ENCODE peak calls at places on chromosomes 13 and 19, in six cellular contexts. One of them, this sample, is unnamed.

GRCh38 chr19:57512845-57513244 is 13.1 kb downstream of the ZNF773 start:
- DNase-seq in uterus: no peak
- DNase-seq in thoracic aorta: no peak
- DNase-seq in fibroblast of the aortic adventitia: peak
- DNase-seq in pancreas: no peak
- DNase-seq in fibroblast of lung: peak
- DNase-seq in this sample: no peak

GRCh38 chr19:35963514-35963913 is 27.3 kb downstream of the LRFN3 start:
- DNase-seq in fibroblast of the aortic adventitia: peak
- DNase-seq in fibroblast of lung: peak
- DNase-seq in pancreas: peak
- DNase-seq in uterus: no peak
- DNase-seq in thoracic aorta: no peak
- DNase-seq in this sample: peak

GRCh38 chr19:19053508-19054314 is 10.1 kb upstream of the SLC25A42 start:
- DNase-seq in fibroblast of the aortic adventitia: peak
- DNase-seq in thoracic aorta: no peak
- DNase-seq in fibroblast of lung: peak
- DNase-seq in pancreas: peak
- DNase-seq in uterus: peak
- DNase-seq in this sample: peak

GRCh38 chr13:96967248-96967745 is 27.0 kb downstream of the OXGR1 start:
- DNase-seq in pancreas: no peak
- DNase-seq in thoracic aorta: no peak
- DNase-seq in fibroblast of the aortic adventitia: peak
- DNase-seq in fibroblast of lung: no peak
- DNase-seq in uterus: no peak
- DNase-seq in this sample: no peak

GRCh38 chr19:14673088-14673487 is 1.6 kb downstream of the ADGRE3 start:
- DNase-seq in thoracic aorta: no peak
- DNase-seq in pancreas: no peak
- DNase-seq in fibroblast of lung: no peak
- DNase-seq in fibroblast of the aortic adventitia: no peak
- DNase-seq in uterus: no peak
- DNase-seq in this sample: no peak

GRCh38 chr19:1062387-1063029 is 4.5 kb upstream of the ARHGAP45 start:
- DNase-seq in fibroblast of lung: no peak
- DNase-seq in pancreas: no peak
- DNase-seq in thoracic aorta: no peak
- DNase-seq in uterus: no peak
- DNase-seq in fibroblast of the aortic adventitia: no peak
- DNase-seq in this sample: no peak

GRCh38 chr19:47158879-47159509 is 28.4 kb downstream of the SAE1 start:
- DNase-seq in uterus: no peak
- DNase-seq in fibroblast of lung: no peak
- DNase-seq in pancreas: no peak
- DNase-seq in thoracic aorta: no peak
- DNase-seq in fibroblast of the aortic adventitia: no peak
- DNase-seq in this sample: no peak

GRCh38 chr13:45834411-45834994 is 17.1 kb downstream of the SIAH3 start:
- DNase-seq in thoracic aorta: no peak
- DNase-seq in fibroblast of lung: no peak
- DNase-seq in fibroblast of the aortic adventitia: no peak
- DNase-seq in uterus: no peak
- DNase-seq in pancreas: no peak
- DNase-seq in this sample: no peak

GRCh38 chr13:25135896-25136295 is 36.2 kb downstream of the AMER2 start:
- DNase-seq in uterus: no peak
- DNase-seq in thoracic aorta: no peak
- DNase-seq in fibroblast of the aortic adventitia: no peak
- DNase-seq in fibroblast of lung: no peak
- DNase-seq in pancreas: no peak
- DNase-seq in this sample: no peak

GRCh38 chr13:111049791-111050538 is 65.1 kb upstream of the ARHGEF7 start:
- DNase-seq in thoracic aorta: no peak
- DNase-seq in pancreas: peak
- DNase-seq in fibroblast of the aortic adventitia: peak
- DNase-seq in uterus: no peak
- DNase-seq in fibroblast of lung: peak
- DNase-seq in this sample: no peak

GRCh38 chr19:48955308-48955958 is 758 bp downstream of the BAX start:
- DNase-seq in pancreas: no peak
- DNase-seq in thoracic aorta: no peak
- DNase-seq in uterus: no peak
- DNase-seq in fibroblast of the aortic adventitia: no peak
- DNase-seq in fibroblast of lung: no peak
- DNase-seq in this sample: no peak

GRCh38 chr13:60329221-60329983 is 67.6 kb upstream of the TDRD3 start:
- DNase-seq in uterus: no peak
- DNase-seq in fibroblast of the aortic adventitia: peak
- DNase-seq in thoracic aorta: no peak
- DNase-seq in fibroblast of lung: peak
- DNase-seq in pancreas: peak
- DNase-seq in this sample: peak

GRCh38 chr13:71285700-71286099 is 581.3 kb downstream of the DACH1 start:
- DNase-seq in fibroblast of the aortic adventitia: no peak
- DNase-seq in pancreas: no peak
- DNase-seq in uterus: no peak
- DNase-seq in fibroblast of lung: no peak
- DNase-seq in thoracic aorta: no peak
- DNase-seq in this sample: no peak

GRCh38 chr19:45340232-45340898 is at the start of gene KLC3:
- DNase-seq in fibroblast of the aortic adventitia: no peak
- DNase-seq in pancreas: peak
- DNase-seq in thoracic aorta: no peak
- DNase-seq in fibroblast of lung: no peak
- DNase-seq in uterus: no peak
- DNase-seq in this sample: peak

GRCh38 chr13:73090116-73090811 is 31.5 kb downstream of the KLF5 start:
- DNase-seq in thoracic aorta: no peak
- DNase-seq in fibroblast of lung: peak
- DNase-seq in pancreas: no peak
- DNase-seq in fibroblast of the aortic adventitia: peak
- DNase-seq in uterus: no peak
- DNase-seq in this sample: peak

GRCh38 chr19:6481541-6482342 is at the start of gene DENND1C:
- DNase-seq in fibroblast of the aortic adventitia: no peak
- DNase-seq in fibroblast of lung: no peak
- DNase-seq in thoracic aorta: no peak
- DNase-seq in pancreas: no peak
- DNase-seq in uterus: no peak
- DNase-seq in this sample: no peak

GRCh38 chr13:95058680-95059079 is 242.6 kb downstream of the ABCC4 start:
- DNase-seq in uterus: no peak
- DNase-seq in fibroblast of lung: no peak
- DNase-seq in pancreas: no peak
- DNase-seq in fibroblast of the aortic adventitia: no peak
- DNase-seq in thoracic aorta: no peak
- DNase-seq in this sample: no peak

GRCh38 chr13:20998649-20999415 is 62.6 kb downstream of the LATS2 start:
- DNase-seq in pancreas: no peak
- DNase-seq in fibroblast of lung: no peak
- DNase-seq in uterus: no peak
- DNase-seq in fibroblast of the aortic adventitia: no peak
- DNase-seq in thoracic aorta: no peak
- DNase-seq in this sample: no peak

GRCh38 chr13:38862443-38862842 is 128.2 kb downstream of the STOML3 start:
- DNase-seq in pancreas: no peak
- DNase-seq in fibroblast of the aortic adventitia: no peak
- DNase-seq in thoracic aorta: no peak
- DNase-seq in uterus: no peak
- DNase-seq in fibroblast of lung: no peak
- DNase-seq in this sample: no peak

GRCh38 chr13:38868399-38868798 is 122.2 kb downstream of the STOML3 start:
- DNase-seq in thoracic aorta: no peak
- DNase-seq in pancreas: no peak
- DNase-seq in fibroblast of the aortic adventitia: no peak
- DNase-seq in fibroblast of lung: no peak
- DNase-seq in uterus: no peak
- DNase-seq in this sample: no peak

GRCh38 chr13:38863536-38863935 is 127.1 kb downstream of the STOML3 start:
- DNase-seq in fibroblast of the aortic adventitia: no peak
- DNase-seq in fibroblast of lung: no peak
- DNase-seq in pancreas: no peak
- DNase-seq in uterus: no peak
- DNase-seq in thoracic aorta: no peak
- DNase-seq in this sample: no peak

GRCh38 chr13:38868870-38869269 is 121.8 kb downstream of the STOML3 start:
- DNase-seq in uterus: no peak
- DNase-seq in fibroblast of lung: no peak
- DNase-seq in pancreas: no peak
- DNase-seq in fibroblast of the aortic adventitia: no peak
- DNase-seq in thoracic aorta: no peak
- DNase-seq in this sample: no peak

DNA sequence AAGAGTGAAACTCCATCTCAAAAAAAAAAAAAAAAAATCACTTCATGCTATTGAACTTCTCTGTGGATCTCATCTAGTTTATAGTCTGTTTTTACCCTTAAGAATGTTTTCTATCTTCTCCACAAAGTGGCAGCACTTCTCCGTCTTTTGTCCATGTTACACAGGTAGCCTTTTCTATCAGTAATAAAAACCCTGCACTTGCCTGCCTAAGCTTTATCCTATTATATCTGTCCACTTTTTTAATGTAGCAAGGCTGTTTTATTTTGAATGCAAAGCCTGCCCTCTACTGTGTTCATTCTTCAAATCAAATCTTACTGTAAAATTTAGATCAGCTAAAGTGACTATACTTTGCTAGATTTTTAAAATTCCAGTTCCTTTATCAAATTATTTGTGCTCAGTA is 124.0 kb downstream of the STOML3 start:
- DNase-seq in pancreas: no peak
- DNase-seq in fibroblast of the aortic adventitia: no peak
- DNase-seq in thoracic aorta: no peak
- DNase-seq in fibroblast of lung: no peak
- DNase-seq in uterus: no peak
- DNase-seq in this sample: no peak
- TF ChIP-seq CTCF in pancreas: no peak
- TF ChIP-seq CTCF in fibroblast of the aortic adventitia: no peak
- TF ChIP-seq CTCF in thoracic aorta: no peak
- TF ChIP-seq CTCF in fibroblast of lung: no peak
- TF ChIP-seq CTCF in uterus: no peak
- TF ChIP-seq CTCF in this sample: no peak

GRCh38 chr19:32296694-32297093 is 48.7 kb upstream of the ZNF507 start:
- DNase-seq in uterus: no peak
- DNase-seq in pancreas: no peak
- DNase-seq in fibroblast of the aortic adventitia: no peak
- DNase-seq in thoracic aorta: no peak
- DNase-seq in fibroblast of lung: no peak
- DNase-seq in this sample: no peak
- TF ChIP-seq CTCF in uterus: no peak
- TF ChIP-seq CTCF in pancreas: no peak
- TF ChIP-seq CTCF in fibroblast of the aortic adventitia: no peak
- TF ChIP-seq CTCF in thoracic aorta: no peak
- TF ChIP-seq CTCF in fibroblast of lung: no peak
- TF ChIP-seq CTCF in this sample: no peak

DNA sequence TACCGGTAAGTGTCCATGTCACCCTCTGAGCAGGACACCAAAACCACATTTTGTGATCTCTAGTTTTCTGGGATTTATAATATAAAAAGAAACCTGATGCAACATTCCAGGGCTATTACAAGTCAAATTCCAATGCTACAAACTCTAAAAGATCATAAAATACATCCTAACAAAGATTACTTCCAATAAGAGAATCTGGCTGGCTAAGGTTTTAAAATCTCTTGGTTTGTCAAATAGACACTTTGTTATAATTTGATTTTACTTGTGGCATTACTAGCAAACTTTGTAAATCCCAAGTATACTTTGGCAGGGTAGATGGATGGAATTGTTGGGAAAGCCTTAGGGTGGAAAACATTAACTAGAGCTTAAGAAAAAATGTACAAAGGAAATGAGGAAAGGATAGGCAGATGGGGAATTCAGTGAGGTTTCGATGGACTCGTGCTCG is 74.0 kb upstream of the POMP start:
- DNase-seq in fibroblast of lung: peak
- DNase-seq in uterus: no peak
- DNase-seq in fibroblast of the aortic adventitia: peak
- DNase-seq in pancreas: no peak
- DNase-seq in thoracic aorta: no peak
- DNase-seq in this sample: peak
- TF ChIP-seq CTCF in fibroblast of lung: no peak
- TF ChIP-seq CTCF in uterus: no peak
- TF ChIP-seq CTCF in fibroblast of the aortic adventitia: no peak
- TF ChIP-seq CTCF in pancreas: no peak
- TF ChIP-seq CTCF in thoracic aorta: no peak
- TF ChIP-seq CTCF in this sample: no peak

GRCh38 chr13:34959489-34959888 is 17.4 kb downstream of the NBEA start:
- DNase-seq in pancreas: no peak
- DNase-seq in fibroblast of the aortic adventitia: no peak
- DNase-seq in fibroblast of lung: no peak
- DNase-seq in uterus: no peak
- DNase-seq in thoracic aorta: no peak
- DNase-seq in this sample: no peak
- TF ChIP-seq CTCF in pancreas: no peak
- TF ChIP-seq CTCF in fibroblast of the aortic adventitia: no peak
- TF ChIP-seq CTCF in fibroblast of lung: no peak
- TF ChIP-seq CTCF in uterus: no peak
- TF ChIP-seq CTCF in thoracic aorta: no peak
- TF ChIP-seq CTCF in this sample: no peak

GRCh38 chr19:10269333-10270179 is 1.4 kb upstream of the ICAM1 start:
- DNase-seq in thoracic aorta: no peak
- DNase-seq in fibroblast of lung: peak
- DNase-seq in pancreas: peak
- DNase-seq in uterus: peak
- DNase-seq in fibroblast of the aortic adventitia: peak
- DNase-seq in this sample: peak

GRCh38 chr19:10270180-10270615 is 722 bp upstream of the ICAM1 start:
- DNase-seq in thoracic aorta: no peak
- DNase-seq in uterus: peak
- DNase-seq in fibroblast of the aortic adventitia: no peak
- DNase-seq in pancreas: no peak
- DNase-seq in fibroblast of lung: no peak
- DNase-seq in this sample: no peak

GRCh38 chr19:10268077-10268476 is 2.8 kb upstream of the ICAM1 start:
- DNase-seq in fibroblast of lung: no peak
- DNase-seq in thoracic aorta: no peak
- DNase-seq in fibroblast of the aortic adventitia: no peak
- DNase-seq in pancreas: no peak
- DNase-seq in uterus: no peak
- DNase-seq in this sample: no peak

GRCh38 chr19:10271543-10272086 is 695 bp downstream of the ICAM1 start:
- DNase-seq in fibroblast of the aortic adventitia: peak
- DNase-seq in uterus: no peak
- DNase-seq in fibroblast of lung: no peak
- DNase-seq in thoracic aorta: no peak
- DNase-seq in pancreas: no peak
- DNase-seq in this sample: no peak

GRCh38 chr19:10270616-10271394 is at the start of gene ICAM1:
- DNase-seq in fibroblast of lung: peak
- DNase-seq in fibroblast of the aortic adventitia: peak
- DNase-seq in pancreas: peak
- DNase-seq in uterus: peak
- DNase-seq in thoracic aorta: no peak
- DNase-seq in this sample: peak
- TF ChIP-seq CTCF in fibroblast of lung: no peak
- TF ChIP-seq CTCF in fibroblast of the aortic adventitia: peak
- TF ChIP-seq CTCF in pancreas: no peak
- TF ChIP-seq CTCF in uterus: no peak
- TF ChIP-seq CTCF in thoracic aorta: no peak
- TF ChIP-seq CTCF in this sample: peak